ENCODE peak calls at places on chromosome 2, in five cellular contexts. S is activated CD4-positive, alpha-beta T cell treated with anti-CD3 and anti-CD28 coated beads for 4 hours; U is astrocyte of the spinal cord; B is stimulated activated CD4-positive, alpha-beta T cell treated with anti-CD3 and anti-CD28 coated beads, Interleukin-2, amount 100 ng/mL, for 48 hours; Y is activated CD8-positive, alpha-beta T cell treated with anti-CD3 and anti-CD28 coated beads for 36 hours. H is an unnamed sample.

GRCh38 chr2:187224989-187225388 is 223.1 kb downstream of the CALCRL start:
- DNase-seq in S (no peak), U (no peak), B (no peak), Y (no peak), H (no peak)

GRCh38 chr2:39492095-39492590 is 55.1 kb upstream of the MAP4K3 start:
- DNase-seq in S (no peak), U (peak; percentile 94), B (no peak), Y (peak; percentile 69), H (peak; percentile 93)

GRCh38 chr2:122543815-122544214 is 788.4 kb downstream of the TSN start:
- DNase-seq in S (no peak), U (no peak), B (no peak), Y (no peak), H (peak; percentile 78)

GRCh38 chr2:113305146-113305545 is 26.4 kb upstream of the PAX8 start:
- DNase-seq in S (no peak), U (no peak), B (no peak), Y (no peak), H (no peak)

GRCh38 chr2:109644571-109645275 is 30.6 kb downstream of the SOWAHC start:
- DNase-seq in S (no peak), U (no peak), B (no peak), Y (no peak), H (no peak)

GRCh38 chr2:154350911-154351310 is 347.6 kb upstream of the KCNJ3 start:
- DNase-seq in S (no peak), U (no peak), B (no peak), Y (no peak), H (no peak)

GRCh38 chr2:96642564-96643350 is at the start of gene FER1L5:
- DNase-seq in S (no peak), U (peak; percentile 59), B (no peak), Y (no peak), H (peak; percentile 41)

GRCh38 chr2:45412754-45413379 is 198.2 kb downstream of the SRBD1 start:
- DNase-seq in S (no peak), U (peak; percentile 28), B (no peak), Y (no peak), H (no peak)

GRCh38 chr2:172937884-172938712 is 137.5 kb upstream of the MAP3K20 start:
- DNase-seq in S (no peak), U (no peak), B (no peak), Y (no peak), H (no peak)

GRCh38 chr2:225002039-225002655 is 40.1 kb downstream of the DOCK10 start:
- DNase-seq in S (peak; percentile 72), U (peak; percentile 78), B (peak; percentile 63), Y (peak; percentile 80), H (peak; percentile 61)

GRCh38 chr2:20676353-20677215 is 9.6 kb downstream of the GDF7 start:
- DNase-seq in S (no peak), U (no peak), B (no peak), Y (no peak), H (no peak)

GRCh38 chr2:160091381-160091780 is 29.0 kb upstream of the PLA2R1 start:
- DNase-seq in S (no peak), U (peak; percentile 46), B (no peak), Y (no peak), H (no peak)

GRCh38 chr2:85266424-85267041 is 61.3 kb downstream of the TGOLN2 start:
- DNase-seq in S (peak; percentile 69), U (peak; percentile 38), B (peak; percentile 73), Y (peak; percentile 86), H (peak; percentile 49)

GRCh38 chr2:23486676-23487075 is 101.7 kb downstream of the KLHL29 start:
- DNase-seq in S (no peak), U (peak; percentile 36), B (no peak), Y (no peak), H (peak; percentile 29)

GRCh38 chr2:62461707-62462106 is 44.3 kb downstream of the TMEM17 start:
- DNase-seq in S (no peak), U (peak; percentile 70), B (no peak), Y (no peak), H (no peak)

GRCh38 chr2:215684448-215685217 is 248.8 kb upstream of the FN1 start:
- DNase-seq in S (no peak), U (peak; percentile 65), B (no peak), Y (no peak), H (peak; percentile 57)

GRCh38 chr2:70041666-70042065 is 45.6 kb upstream of the PCBP1 start:
- DNase-seq in S (no peak), U (no peak), B (no peak), Y (no peak), H (no peak)

GRCh38 chr2:85655961-85656403 is 12.0 kb downstream of the SFTPB start:
- DNase-seq in S (no peak), U (peak; percentile 66), B (no peak), Y (no peak), H (no peak)

GRCh38 chr2:154827286-154827685 is 128.8 kb downstream of the KCNJ3 start:
- DNase-seq in S (no peak), U (no peak), B (no peak), Y (no peak), H (no peak)